ENCODE peak calls at places on chromosomes 2 and 18, in five cellular contexts. One of them, this sample, is unnamed.

GRCh38 chr2:158174956-158175355 is 73.3 kb downstream of the UPP2 start:
- DNase-seq in CD8-positive, alpha-beta T cell: no peak
- DNase-seq in posterior cingulate gyrus: no peak
- DNase-seq in LoVo: no peak
- DNase-seq in choroid plexus epithelial cell: no peak
- DNase-seq in this sample: no peak

GRCh38 chr2:168136392-168136977 is 110.9 kb downstream of the STK39 start:
- DNase-seq in posterior cingulate gyrus: no peak
- DNase-seq in CD8-positive, alpha-beta T cell: no peak
- DNase-seq in choroid plexus epithelial cell: peak; percentile 74
- DNase-seq in LoVo: peak; percentile 67
- DNase-seq in this sample: peak; percentile 30

GRCh38 chr2:230953843-230954242 is 28.8 kb upstream of the GPR55 start:
- DNase-seq in choroid plexus epithelial cell: no peak
- DNase-seq in CD8-positive, alpha-beta T cell: no peak
- DNase-seq in LoVo: no peak
- DNase-seq in posterior cingulate gyrus: no peak
- DNase-seq in this sample: no peak

GRCh38 chr2:70523996-70524965 is 29.3 kb downstream of the TGFA start:
- DNase-seq in choroid plexus epithelial cell: no peak
- DNase-seq in posterior cingulate gyrus: no peak
- DNase-seq in CD8-positive, alpha-beta T cell: no peak
- DNase-seq in LoVo: peak; percentile 90
- DNase-seq in this sample: peak; percentile 67

GRCh38 chr2:223007531-223007930 is 44.5 kb upstream of the KCNE4 start:
- DNase-seq in CD8-positive, alpha-beta T cell: no peak
- DNase-seq in posterior cingulate gyrus: no peak
- DNase-seq in choroid plexus epithelial cell: peak; percentile 52
- DNase-seq in LoVo: no peak
- DNase-seq in this sample: no peak

GRCh38 chr2:19349911-19350677 is 8.3 kb downstream of the OSR1 start:
- DNase-seq in posterior cingulate gyrus: peak; percentile 59
- DNase-seq in LoVo: no peak
- DNase-seq in CD8-positive, alpha-beta T cell: no peak
- DNase-seq in choroid plexus epithelial cell: peak; percentile 54
- DNase-seq in this sample: peak; percentile 50

GRCh38 chr2:8121826-8122505 is 559.9 kb upstream of the ID2 start:
- DNase-seq in posterior cingulate gyrus: no peak
- DNase-seq in choroid plexus epithelial cell: peak; percentile 57
- DNase-seq in CD8-positive, alpha-beta T cell: no peak
- DNase-seq in LoVo: no peak
- DNase-seq in this sample: no peak

GRCh38 chr2:203893386-203893785 is 25.8 kb downstream of the CTLA4 start:
- DNase-seq in CD8-positive, alpha-beta T cell: no peak
- DNase-seq in posterior cingulate gyrus: peak; percentile 33
- DNase-seq in LoVo: no peak
- DNase-seq in choroid plexus epithelial cell: no peak
- DNase-seq in this sample: no peak

GRCh38 chr2:122027510-122028217 is 272.2 kb downstream of the TSN start:
- DNase-seq in posterior cingulate gyrus: no peak
- DNase-seq in choroid plexus epithelial cell: no peak
- DNase-seq in CD8-positive, alpha-beta T cell: no peak
- DNase-seq in LoVo: no peak
- DNase-seq in this sample: no peak

GRCh38 chr2:85326406-85326945 is 1.3 kb downstream of the TGOLN2 start:
- DNase-seq in choroid plexus epithelial cell: peak; percentile 30
- DNase-seq in LoVo: no peak
- DNase-seq in posterior cingulate gyrus: no peak
- DNase-seq in CD8-positive, alpha-beta T cell: no peak
- DNase-seq in this sample: peak; percentile 53

GRCh38 chr18:26547302-26548143 is 830 bp downstream of the KCTD1 start:
- DNase-seq in posterior cingulate gyrus: peak; percentile 73
- DNase-seq in choroid plexus epithelial cell: peak; percentile 92
- DNase-seq in CD8-positive, alpha-beta T cell: peak; percentile 12
- DNase-seq in LoVo: no peak
- DNase-seq in this sample: peak; percentile 55

GRCh38 chr2:23502096-23502495 is 117.1 kb downstream of the KLHL29 start:
- DNase-seq in posterior cingulate gyrus: peak; percentile 64
- DNase-seq in CD8-positive, alpha-beta T cell: no peak
- DNase-seq in choroid plexus epithelial cell: peak; percentile 24
- DNase-seq in LoVo: no peak
- DNase-seq in this sample: no peak

GRCh38 chr2:241009601-241010530 is 11.4 kb downstream of the SNED1 start:
- DNase-seq in choroid plexus epithelial cell: peak; percentile 93
- DNase-seq in posterior cingulate gyrus: no peak
- DNase-seq in LoVo: no peak
- DNase-seq in CD8-positive, alpha-beta T cell: no peak
- DNase-seq in this sample: peak; percentile 9

GRCh38 chr18:22817844-22818243 is 115.3 kb upstream of the RBBP8 start:
- DNase-seq in posterior cingulate gyrus: no peak
- DNase-seq in choroid plexus epithelial cell: peak; percentile 64
- DNase-seq in LoVo: no peak
- DNase-seq in CD8-positive, alpha-beta T cell: no peak
- DNase-seq in this sample: no peak

GRCh38 chr18:1573732-1574131 is 669.1 kb downstream of the ADCYAP1 start:
- DNase-seq in choroid plexus epithelial cell: no peak
- DNase-seq in posterior cingulate gyrus: no peak
- DNase-seq in LoVo: no peak
- DNase-seq in CD8-positive, alpha-beta T cell: no peak
- DNase-seq in this sample: no peak

GRCh38 chr2:237258146-237258545 is 155.8 kb downstream of the COL6A3 start:
- DNase-seq in choroid plexus epithelial cell: peak; percentile 83
- DNase-seq in CD8-positive, alpha-beta T cell: no peak
- DNase-seq in LoVo: no peak
- DNase-seq in posterior cingulate gyrus: no peak
- DNase-seq in this sample: no peak

GRCh38 chr2:225399509-225399908 is at the start of gene NYAP2:
- DNase-seq in posterior cingulate gyrus: peak; percentile 20
- DNase-seq in CD8-positive, alpha-beta T cell: no peak
- DNase-seq in LoVo: no peak
- DNase-seq in choroid plexus epithelial cell: no peak
- DNase-seq in this sample: no peak

GRCh38 chr2:68330691-68331090 is 10.9 kb upstream of the CNRIP1 start:
- DNase-seq in choroid plexus epithelial cell: peak; percentile 49
- DNase-seq in LoVo: no peak
- DNase-seq in CD8-positive, alpha-beta T cell: no peak
- DNase-seq in posterior cingulate gyrus: no peak
- DNase-seq in this sample: no peak

GRCh38 chr18:5841518-5841917 is 53.8 kb downstream of the TMEM200C start:
- DNase-seq in posterior cingulate gyrus: no peak
- DNase-seq in LoVo: no peak
- DNase-seq in choroid plexus epithelial cell: peak; percentile 21
- DNase-seq in CD8-positive, alpha-beta T cell: no peak
- DNase-seq in this sample: no peak

GRCh38 chr2:133568598-133568997 is 335 bp upstream of the NCKAP5 start:
- DNase-seq in LoVo: no peak
- DNase-seq in CD8-positive, alpha-beta T cell: no peak
- DNase-seq in posterior cingulate gyrus: no peak
- DNase-seq in choroid plexus epithelial cell: no peak
- DNase-seq in this sample: no peak

GRCh38 chr2:43210467-43211303 is 15.7 kb downstream of the ZFP36L2 start:
- DNase-seq in posterior cingulate gyrus: no peak
- DNase-seq in CD8-positive, alpha-beta T cell: no peak
- DNase-seq in choroid plexus epithelial cell: peak; percentile 84
- DNase-seq in LoVo: no peak
- DNase-seq in this sample: peak; percentile 47

GRCh38 chr18:44715841-44716240 is 35.2 kb downstream of the SETBP1 start:
- DNase-seq in CD8-positive, alpha-beta T cell: no peak
- DNase-seq in LoVo: no peak
- DNase-seq in choroid plexus epithelial cell: no peak
- DNase-seq in posterior cingulate gyrus: no peak
- DNase-seq in this sample: no peak

GRCh38 chr2:2664989-2665833 is 334.1 kb upstream of the MYT1L start:
- DNase-seq in posterior cingulate gyrus: no peak
- DNase-seq in LoVo: no peak
- DNase-seq in choroid plexus epithelial cell: peak; percentile 6
- DNase-seq in CD8-positive, alpha-beta T cell: no peak
- DNase-seq in this sample: no peak

GRCh38 chr2:239498981-239499633 is 98.3 kb upstream of the HDAC4 start:
- DNase-seq in LoVo: no peak
- DNase-seq in CD8-positive, alpha-beta T cell: no peak
- DNase-seq in posterior cingulate gyrus: no peak
- DNase-seq in choroid plexus epithelial cell: no peak
- DNase-seq in this sample: no peak

GRCh38 chr18:23225518-23225917 is 90.2 kb downstream of the CABLES1 start:
- DNase-seq in CD8-positive, alpha-beta T cell: no peak
- DNase-seq in LoVo: no peak
- DNase-seq in choroid plexus epithelial cell: peak; percentile 94
- DNase-seq in posterior cingulate gyrus: no peak
- DNase-seq in this sample: no peak

GRCh38 chr2:25340340-25340886 is 1.3 kb downstream of the DNMT3A start:
- DNase-seq in CD8-positive, alpha-beta T cell: no peak
- DNase-seq in posterior cingulate gyrus: no peak
- DNase-seq in LoVo: no peak
- DNase-seq in choroid plexus epithelial cell: no peak
- DNase-seq in this sample: no peak

GRCh38 chr18:9720327-9720726 is 12.2 kb downstream of the RAB31 start:
- DNase-seq in LoVo: no peak
- DNase-seq in CD8-positive, alpha-beta T cell: no peak
- DNase-seq in choroid plexus epithelial cell: no peak
- DNase-seq in posterior cingulate gyrus: no peak
- DNase-seq in this sample: no peak

GRCh38 chr2:13014783-13015182 is 298.0 kb downstream of the TRIB2 start:
- DNase-seq in posterior cingulate gyrus: no peak
- DNase-seq in CD8-positive, alpha-beta T cell: no peak
- DNase-seq in choroid plexus epithelial cell: no peak
- DNase-seq in LoVo: no peak
- DNase-seq in this sample: no peak

GRCh38 chr18:78875268-78875997 is 104.2 kb upstream of the SALL3 start:
- DNase-seq in choroid plexus epithelial cell: peak; percentile 4
- DNase-seq in posterior cingulate gyrus: peak; percentile 32
- DNase-seq in CD8-positive, alpha-beta T cell: no peak
- DNase-seq in LoVo: no peak
- DNase-seq in this sample: peak; percentile 5

GRCh38 chr2:173986805-173987204 is 21.6 kb upstream of the SP3 start:
- DNase-seq in LoVo: no peak
- DNase-seq in CD8-positive, alpha-beta T cell: no peak
- DNase-seq in choroid plexus epithelial cell: peak; percentile 54
- DNase-seq in posterior cingulate gyrus: no peak
- DNase-seq in this sample: no peak

GRCh38 chr2:148031152-148031551 is 10.3 kb downstream of the MBD5 start:
- DNase-seq in LoVo: no peak
- DNase-seq in posterior cingulate gyrus: no peak
- DNase-seq in choroid plexus epithelial cell: no peak
- DNase-seq in CD8-positive, alpha-beta T cell: no peak
- DNase-seq in this sample: no peak

GRCh38 chr18:78595453-78595852 is 384.2 kb upstream of the SALL3 start:
- DNase-seq in LoVo: no peak
- DNase-seq in choroid plexus epithelial cell: no peak
- DNase-seq in posterior cingulate gyrus: no peak
- DNase-seq in CD8-positive, alpha-beta T cell: no peak
- DNase-seq in this sample: no peak

This sample was measured in immature natural killer cell.